ENCODE peak calls at places on chromosomes 4 and X, in five cellular contexts. P is fibroblast of lung, Q is kidney epithelial cell, L is cardiac muscle cell, F is ovary. B is an unnamed sample.

GRCh38 chr4:75110061-75110460 is 177.1 kb downstream of the PARM1 start:
- DNase-seq in P (no peak), Q (no peak), L (no peak), F (no peak), B (no peak)

GRCh38 chr4:77286906-77287305 is 129.9 kb downstream of the CCNG2 start:
- DNase-seq in P (no peak), Q (no peak), L (no peak), F (no peak), B (no peak)

GRCh38 chr4:146033149-146033548 is 94.5 kb upstream of the ZNF827 start:
- DNase-seq in P (no peak), Q (peak), L (peak), F (no peak), B (peak)

GRCh38 chr4:123740236-123740635 is 343.6 kb downstream of the SPRY1 start:
- DNase-seq in P (no peak), Q (no peak), L (no peak), F (no peak), B (no peak)

GRCh38 chr4:185916683-185917082 is 104.7 kb upstream of the SORBS2 start:
- DNase-seq in P (no peak), Q (no peak), L (no peak), F (no peak), B (no peak)

GRCh38 chr4:8191136-8191747 is 7.8 kb upstream of the SH3TC1 start:
- DNase-seq in P (peak), Q (no peak), L (no peak), F (no peak), B (no peak)

GRCh38 chr4:105990933-105991332 is 95.7 kb downstream of the NPNT start:
- DNase-seq in P (peak), Q (peak), L (no peak), F (peak), B (peak)

GRCh38 chr4:38832624-38833528 is 23.7 kb downstream of the TLR6 start:
- DNase-seq in P (no peak), Q (no peak), L (no peak), F (no peak), B (no peak)

GRCh38 chr4:111883557-111883999 is 261.7 kb upstream of the FAM241A start:
- DNase-seq in P (no peak), Q (no peak), L (no peak), F (no peak), B (no peak)

GRCh38 chr4:148312996-148313490 is 129.2 kb downstream of the NR3C2 start:
- DNase-seq in P (no peak), Q (no peak), L (no peak), F (peak), B (no peak)

GRCh38 chr4:77849278-77849965 is 13.2 kb upstream of the MRPL1 start:
- DNase-seq in P (no peak), Q (no peak), L (no peak), F (no peak), B (no peak)

GRCh38 chrX:112368371-112368770 is 285.8 kb upstream of the TRPC5 start:
- DNase-seq in P (no peak), Q (no peak), L (no peak), F (no peak), B (no peak)

GRCh38 chr4:152193059-152193458 is 342.8 kb downstream of the FBXW7 start:
- DNase-seq in P (peak), Q (no peak), L (no peak), F (no peak), B (no peak)

GRCh38 chr4:2750719-2751605 is 5.2 kb downstream of the TNIP2 start:
- DNase-seq in P (no peak), Q (no peak), L (peak), F (no peak), B (no peak)

GRCh38 chr4:2352729-2353221 is 65.7 kb downstream of the ZFYVE28 start:
- DNase-seq in P (no peak), Q (no peak), L (no peak), F (no peak), B (no peak)

GRCh38 chr4:123438031-123438430 is 41.4 kb downstream of the SPRY1 start:
- DNase-seq in P (no peak), Q (no peak), L (no peak), F (no peak), B (no peak)

GRCh38 chr4:176791591-176792347 is 953 bp downstream of the VEGFC start:
- DNase-seq in P (peak), Q (no peak), L (peak), F (no peak), B (no peak)
- H3K4me3 ChIP-seq in P (peak), Q (peak), L (peak), F (peak), B (peak)

DNA sequence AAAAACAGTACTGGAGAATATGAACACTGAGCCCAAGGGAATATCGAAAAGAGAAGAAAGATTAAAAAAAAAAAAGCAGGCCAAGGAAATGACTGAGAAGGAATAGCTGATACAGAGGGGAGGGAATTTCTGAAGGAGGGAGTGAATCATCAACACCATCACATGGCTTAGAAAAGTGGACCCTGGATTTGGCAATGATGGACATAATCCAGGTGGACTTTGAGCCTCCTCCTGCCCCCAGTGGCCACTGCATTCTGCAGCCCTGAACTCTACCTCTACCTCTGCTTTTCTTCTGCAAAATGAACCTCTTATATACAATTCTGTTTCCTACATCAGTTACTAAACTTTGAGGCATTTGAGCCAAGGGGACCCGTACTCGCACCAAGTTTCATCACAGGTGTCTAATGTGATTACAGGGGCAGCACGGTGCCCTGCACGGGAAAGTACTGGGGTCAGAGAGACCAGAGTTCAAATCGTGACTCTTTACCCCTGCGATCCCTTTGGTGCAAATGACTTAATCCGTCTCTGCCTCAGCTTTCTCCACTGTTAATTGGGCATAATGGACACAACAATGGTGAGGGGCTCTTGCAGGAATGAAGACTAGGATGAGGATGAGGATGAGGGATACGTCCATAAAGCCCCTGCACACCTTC is 1.1 kb downstream of the OCIAD2 start:
- DNase-seq in P (peak), Q (peak), L (no peak), F (no peak), B (peak)
- TF ChIP-seq CTCF in P (no peak), Q (peak), L (peak), F (no peak), B (peak)

DNA sequence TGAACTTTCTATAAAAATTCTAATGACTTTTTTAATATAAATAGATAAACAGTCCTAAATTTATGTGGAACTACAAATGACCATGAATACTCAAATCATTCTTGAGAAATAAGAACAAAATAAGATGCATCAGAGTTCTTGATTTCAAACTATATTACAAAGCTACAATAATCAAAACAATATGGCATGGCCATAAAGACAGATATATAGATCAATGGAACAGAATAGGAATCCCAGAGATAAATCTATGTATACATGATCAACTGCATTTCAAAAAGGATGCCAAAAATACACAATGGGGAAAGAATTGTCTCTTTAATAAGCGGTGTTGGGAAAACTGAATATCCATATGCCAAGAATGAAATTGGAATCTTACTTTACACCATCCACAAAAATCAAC is 98.4 kb upstream of the IL15 start:
- DNase-seq in P (no peak), Q (no peak), L (no peak), F (no peak), B (no peak)
- H3K4me3 ChIP-seq in P (no peak), Q (no peak), L (no peak), F (no peak), B (no peak)

DNA sequence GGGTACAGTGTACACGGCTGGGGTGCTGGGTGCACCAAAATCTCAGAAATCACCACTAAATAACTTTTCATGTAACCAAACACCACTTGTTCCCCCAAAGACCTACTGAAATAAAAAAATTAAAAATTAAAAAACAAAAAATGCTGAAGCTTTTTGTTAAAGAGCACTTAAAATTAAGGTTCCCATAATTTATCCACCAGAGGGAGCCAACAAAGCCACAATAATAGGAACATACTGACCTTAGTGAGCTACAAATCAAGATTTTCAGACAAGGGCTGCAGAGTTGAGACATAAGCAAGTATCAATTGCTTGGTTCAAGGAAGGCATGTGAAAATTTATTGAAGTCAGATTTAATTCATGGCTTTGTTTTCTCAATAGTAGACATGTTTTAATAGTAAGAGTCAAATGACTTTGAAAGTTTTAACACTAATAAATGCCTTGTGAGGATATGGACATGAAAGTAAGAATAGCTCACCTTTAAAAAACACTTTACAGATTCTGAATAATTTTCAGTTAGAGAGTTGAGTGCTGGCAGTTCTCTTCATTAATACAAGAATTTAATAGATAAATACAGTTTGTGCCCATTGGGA is 43.0 kb upstream of the SCOC start:
- DNase-seq in P (peak), Q (no peak), L (peak), F (no peak), B (no peak)
- TF ChIP-seq CTCF in P (peak), Q (peak), L (peak), F (no peak), B (peak)